ENCODE peak calls at places on chromosomes 2 and 18, in six cellular contexts. One of them, this sample, is unnamed.

GRCh38 chr2:20666364-20667150 is at the start of gene GDF7:
- DNase-seq in AG08395: no peak
- DNase-seq in NCI-H1092 treated with DMSO at 0.1 percent for 48 hours: no peak
- DNase-seq in stimulated activated CD8-positive, alpha-beta memory T cell treated with anti-CD3 and anti-CD28 coated beads, Interleukin-7, amount 100 ng/mL, for 24 hours: no peak
- DNase-seq in stimulated activated CD4-positive, alpha-beta T cell treated with anti-CD3 and anti-CD28 coated beads, Interleukin-12 subunit alpha, Interleukin-12 subunit beta, amount 100 ng/mL, for 48 hours: no peak
- DNase-seq in cardiac muscle cell: no peak
- DNase-seq in this sample: peak

GRCh38 chr2:24871852-24872323 is 48.1 kb downstream of the ADCY3 start:
- DNase-seq in stimulated activated CD8-positive, alpha-beta memory T cell treated with anti-CD3 and anti-CD28 coated beads, Interleukin-7, amount 100 ng/mL, for 24 hours: no peak
- DNase-seq in stimulated activated CD4-positive, alpha-beta T cell treated with anti-CD3 and anti-CD28 coated beads, Interleukin-12 subunit alpha, Interleukin-12 subunit beta, amount 100 ng/mL, for 48 hours: no peak
- DNase-seq in AG08395: no peak
- DNase-seq in cardiac muscle cell: peak
- DNase-seq in NCI-H1092 treated with DMSO at 0.1 percent for 48 hours: no peak
- DNase-seq in this sample: no peak

GRCh38 chr18:14917311-14917710 is 169.3 kb downstream of the ANKRD30B start:
- DNase-seq in AG08395: no peak
- DNase-seq in cardiac muscle cell: no peak
- DNase-seq in NCI-H1092 treated with DMSO at 0.1 percent for 48 hours: no peak
- DNase-seq in stimulated activated CD4-positive, alpha-beta T cell treated with anti-CD3 and anti-CD28 coated beads, Interleukin-12 subunit alpha, Interleukin-12 subunit beta, amount 100 ng/mL, for 48 hours: no peak
- DNase-seq in stimulated activated CD8-positive, alpha-beta memory T cell treated with anti-CD3 and anti-CD28 coated beads, Interleukin-7, amount 100 ng/mL, for 24 hours: no peak
- DNase-seq in this sample: no peak

GRCh38 chr18:79988079-79988924 is at the start of gene TXNL4A:
- DNase-seq in AG08395: peak
- DNase-seq in NCI-H1092 treated with DMSO at 0.1 percent for 48 hours: peak
- DNase-seq in stimulated activated CD8-positive, alpha-beta memory T cell treated with anti-CD3 and anti-CD28 coated beads, Interleukin-7, amount 100 ng/mL, for 24 hours: peak
- DNase-seq in cardiac muscle cell: peak
- DNase-seq in stimulated activated CD4-positive, alpha-beta T cell treated with anti-CD3 and anti-CD28 coated beads, Interleukin-12 subunit alpha, Interleukin-12 subunit beta, amount 100 ng/mL, for 48 hours: peak
- DNase-seq in this sample: no peak

GRCh38 chr2:216144857-216145256 is 35.7 kb downstream of the XRCC5 start:
- DNase-seq in cardiac muscle cell: no peak
- DNase-seq in AG08395: no peak
- DNase-seq in stimulated activated CD4-positive, alpha-beta T cell treated with anti-CD3 and anti-CD28 coated beads, Interleukin-12 subunit alpha, Interleukin-12 subunit beta, amount 100 ng/mL, for 48 hours: no peak
- DNase-seq in stimulated activated CD8-positive, alpha-beta memory T cell treated with anti-CD3 and anti-CD28 coated beads, Interleukin-7, amount 100 ng/mL, for 24 hours: no peak
- DNase-seq in NCI-H1092 treated with DMSO at 0.1 percent for 48 hours: no peak
- DNase-seq in this sample: no peak

GRCh38 chr18:47317824-47318508 is 66.5 kb upstream of the SKOR2 start:
- DNase-seq in AG08395: no peak
- DNase-seq in cardiac muscle cell: no peak
- DNase-seq in stimulated activated CD8-positive, alpha-beta memory T cell treated with anti-CD3 and anti-CD28 coated beads, Interleukin-7, amount 100 ng/mL, for 24 hours: no peak
- DNase-seq in NCI-H1092 treated with DMSO at 0.1 percent for 48 hours: no peak
- DNase-seq in stimulated activated CD4-positive, alpha-beta T cell treated with anti-CD3 and anti-CD28 coated beads, Interleukin-12 subunit alpha, Interleukin-12 subunit beta, amount 100 ng/mL, for 48 hours: no peak
- DNase-seq in this sample: no peak

GRCh38 chr18:49321271-49321670 is 139.2 kb downstream of the DYM start:
- DNase-seq in NCI-H1092 treated with DMSO at 0.1 percent for 48 hours: no peak
- DNase-seq in stimulated activated CD4-positive, alpha-beta T cell treated with anti-CD3 and anti-CD28 coated beads, Interleukin-12 subunit alpha, Interleukin-12 subunit beta, amount 100 ng/mL, for 48 hours: no peak
- DNase-seq in cardiac muscle cell: peak
- DNase-seq in AG08395: no peak
- DNase-seq in stimulated activated CD8-positive, alpha-beta memory T cell treated with anti-CD3 and anti-CD28 coated beads, Interleukin-7, amount 100 ng/mL, for 24 hours: no peak
- DNase-seq in this sample: no peak

GRCh38 chr2:206383669-206384068 is 59.7 kb upstream of the ADAM23 start:
- DNase-seq in NCI-H1092 treated with DMSO at 0.1 percent for 48 hours: no peak
- DNase-seq in stimulated activated CD8-positive, alpha-beta memory T cell treated with anti-CD3 and anti-CD28 coated beads, Interleukin-7, amount 100 ng/mL, for 24 hours: no peak
- DNase-seq in stimulated activated CD4-positive, alpha-beta T cell treated with anti-CD3 and anti-CD28 coated beads, Interleukin-12 subunit alpha, Interleukin-12 subunit beta, amount 100 ng/mL, for 48 hours: no peak
- DNase-seq in cardiac muscle cell: no peak
- DNase-seq in AG08395: no peak
- DNase-seq in this sample: no peak

GRCh38 chr18:69648486-69648885 is 247.8 kb downstream of the DOK6 start:
- DNase-seq in AG08395: no peak
- DNase-seq in stimulated activated CD8-positive, alpha-beta memory T cell treated with anti-CD3 and anti-CD28 coated beads, Interleukin-7, amount 100 ng/mL, for 24 hours: no peak
- DNase-seq in NCI-H1092 treated with DMSO at 0.1 percent for 48 hours: peak
- DNase-seq in stimulated activated CD4-positive, alpha-beta T cell treated with anti-CD3 and anti-CD28 coated beads, Interleukin-12 subunit alpha, Interleukin-12 subunit beta, amount 100 ng/mL, for 48 hours: no peak
- DNase-seq in cardiac muscle cell: no peak
- DNase-seq in this sample: no peak

GRCh38 chr2:45182667-45183620 is 173.7 kb upstream of the SIX2 start:
- DNase-seq in cardiac muscle cell: peak
- DNase-seq in AG08395: no peak
- DNase-seq in NCI-H1092 treated with DMSO at 0.1 percent for 48 hours: no peak
- DNase-seq in stimulated activated CD8-positive, alpha-beta memory T cell treated with anti-CD3 and anti-CD28 coated beads, Interleukin-7, amount 100 ng/mL, for 24 hours: no peak
- DNase-seq in stimulated activated CD4-positive, alpha-beta T cell treated with anti-CD3 and anti-CD28 coated beads, Interleukin-12 subunit alpha, Interleukin-12 subunit beta, amount 100 ng/mL, for 48 hours: no peak
- DNase-seq in this sample: no peak